ENCODE peak calls at places on chromosome 1, in eight cellular contexts. U is HFF-Myc; W is GM12891; Y is GM23248; D is fibroblast of mammary gland; A is GM10248; I is effector memory CD4-positive, alpha-beta T cell; G is RPMI7951. L is an unnamed sample.

GRCh38 chr1:236400061-236400638 is 6.1 kb downstream of the EDARADD start:
- DNase-seq in D (no peak), W (no peak), G (no peak), A (no peak), Y (no peak), I (no peak), U (no peak), L (peak)

GRCh38 chr1:31408788-31409318 is 4.2 kb upstream of the SERINC2 start:
- DNase-seq in U (no peak), Y (no peak), I (no peak), A (no peak), G (no peak), W (no peak), D (no peak), L (peak)

GRCh38 chr1:22639286-22639685 is 2.9 kb downstream of the C1QA start:
- DNase-seq in A (no peak), D (peak), W (no peak), G (peak), Y (peak), U (peak), I (no peak), L (peak)

GRCh38 chr1:205294175-205294913 is 27.2 kb downstream of the NUAK2 start:
- DNase-seq in W (no peak), A (no peak), U (peak), D (peak), I (no peak), Y (peak), G (peak), L (peak)

GRCh38 chr1:108881369-108881768 is 4.6 kb downstream of the GPSM2 start:
- DNase-seq in U (no peak), D (peak), W (no peak), I (no peak), G (no peak), Y (peak), A (no peak), L (no peak)

GRCh38 chr1:115642168-115643072 is 650 bp downstream of the VANGL1 start:
- DNase-seq in U (no peak), I (no peak), G (peak), Y (peak), A (peak), W (peak), D (peak), L (peak)

GRCh38 chr1:118947790-118948189 is 40.4 kb downstream of the TBX15 start:
- DNase-seq in D (peak), I (no peak), G (peak), A (no peak), W (no peak), Y (peak), U (no peak), L (no peak)

GRCh38 chr1:56190975-56191768 is 388.2 kb downstream of the PLPP3 start:
- DNase-seq in Y (peak), W (no peak), A (no peak), G (peak), I (no peak), U (no peak), D (peak), L (no peak)

GRCh38 chr1:221439008-221439733 is 302.7 kb downstream of the DUSP10 start:
- DNase-seq in D (peak), U (no peak), Y (peak), G (peak), I (peak), W (peak), A (peak), L (no peak)

GRCh38 chr1:65069186-65069585 is 78.8 kb upstream of the AK4 start:
- DNase-seq in Y (no peak), A (no peak), G (no peak), U (no peak), W (no peak), D (no peak), I (no peak), L (no peak)

L was measured in H7.